ENCODE peak calls at places on chromosomes 5 and 9, in seven cellular contexts. X is HCT116, Z is HepG2, B is SK-N-SH, E is K562, V is GM12878, H is H1. J is an unnamed sample.
A peak's percentile ranks its signal among the peaks of the same experiment; 100 is the strongest.

GRCh38 chr5:145180341-145180740 is 654.8 kb downstream of the PRELID2 start:
- DNase-seq in Z (no peak), B (no peak), H (no peak), V (no peak), X (no peak), E (no peak), J (no peak)

GRCh38 chr5:54834121-54834842 is 151.1 kb downstream of the ESM1 start:
- DNase-seq in V (no peak), B (no peak), H (no peak), X (no peak), Z (no peak), E (no peak), J (no peak)

GRCh38 chr9:131854906-131855504 is 115.1 kb upstream of the RAPGEF1 start:
- DNase-seq in B (peak; percentile 59), E (no peak), V (no peak), X (no peak), Z (no peak), H (no peak), J (no peak)

GRCh38 chr9:123642291-123643278 is 286.6 kb downstream of the CRB2 start:
- DNase-seq in V (no peak), X (no peak), E (no peak), H (no peak), B (peak; percentile 59), Z (peak; percentile 72), J (peak; percentile 10)

GRCh38 chr5:31220968-31221367 is 27.5 kb downstream of the CDH6 start:
- DNase-seq in X (no peak), V (no peak), H (no peak), E (no peak), Z (peak; percentile 12), B (no peak), J (no peak)

GRCh38 chr5:178940569-178941360 is at the start of gene ZNF454:
- DNase-seq in X (no peak), H (peak; percentile 69), B (peak; percentile 97), Z (no peak), V (no peak), E (no peak), J (peak; percentile 65)

GRCh38 chr5:60223342-60223741 is 329.8 kb upstream of the PDE4D start:
- DNase-seq in X (no peak), H (no peak), E (no peak), V (no peak), B (no peak), Z (no peak), J (no peak)

GRCh38 chr5:67106626-67107342 is 89.8 kb downstream of the CD180 start:
- DNase-seq in E (no peak), V (no peak), Z (no peak), X (no peak), H (no peak), B (no peak), J (no peak)

GRCh38 chr9:5832093-5832542 is 799 bp downstream of the ERMP1 start:
- DNase-seq in H (no peak), X (no peak), V (no peak), B (no peak), Z (peak; percentile 21), E (peak; percentile 11), J (no peak)

GRCh38 chr5:95731571-95732554 is 727 bp downstream of the RHOBTB3 start:
- DNase-seq in E (no peak), Z (peak; percentile 20), X (no peak), H (no peak), V (no peak), B (peak; percentile 75), J (peak; percentile 39)

GRCh38 chr5:40453689-40454088 is 226.0 kb upstream of the PTGER4 start:
- DNase-seq in Z (no peak), E (no peak), H (no peak), V (no peak), X (no peak), B (no peak), J (no peak)

GRCh38 chr5:179618923-179619554 is 4.4 kb downstream of the HNRNPH1 start:
- DNase-seq in H (no peak), X (no peak), B (no peak), V (no peak), Z (no peak), E (no peak), J (no peak)

GRCh38 chr5:175118700-175119309 is 325.2 kb downstream of the DRD1 start:
- DNase-seq in E (no peak), H (no peak), Z (no peak), X (no peak), V (no peak), B (no peak), J (no peak)

GRCh38 chr5:104845541-104845940 is 1283.0 kb upstream of the NUDT12 start:
- DNase-seq in B (no peak), H (no peak), X (no peak), E (no peak), Z (no peak), V (no peak), J (no peak)

GRCh38 chr9:124716795-124717194 is 54.3 kb downstream of the NR6A1 start:
- DNase-seq in H (no peak), V (no peak), Z (no peak), B (no peak), X (peak; percentile 64), E (no peak), J (no peak)

GRCh38 chr5:95631991-95632675 is 12.2 kb downstream of the GPR150 start:
- DNase-seq in B (no peak), E (no peak), Z (peak; percentile 24), V (no peak), X (no peak), H (no peak), J (no peak)

GRCh38 chr5:65262094-65262493 is 219.6 kb downstream of the ADAMTS6 start:
- DNase-seq in E (no peak), B (peak; percentile 4), V (no peak), Z (no peak), X (no peak), H (no peak), J (no peak)

GRCh38 chr5:124583469-124584350 is 162.7 kb downstream of the ZNF608 start:
- DNase-seq in B (no peak), H (no peak), Z (peak; percentile 65), V (peak; percentile 89), E (peak; percentile 24), X (peak; percentile 40), J (no peak)

DNA sequence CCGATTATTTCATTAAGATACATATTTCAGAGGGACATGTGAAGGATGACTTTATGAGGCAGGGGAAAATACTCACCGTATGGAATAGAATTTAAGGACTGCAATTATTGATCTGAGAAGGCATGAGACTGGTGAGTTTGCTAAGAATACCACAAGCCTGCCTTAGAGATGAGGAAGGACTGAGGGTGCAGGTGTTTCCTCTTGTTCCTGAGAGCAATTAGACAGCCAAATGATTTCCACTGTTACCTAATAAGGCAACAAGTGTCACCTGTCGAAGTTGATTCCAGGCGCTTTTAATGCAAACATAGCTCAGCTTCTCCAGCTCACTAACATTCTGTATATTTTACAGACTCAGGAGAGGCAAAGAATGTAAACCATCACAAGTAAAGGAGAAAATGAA is 1855.7 kb downstream of the MAT2B start:
- DNase-seq in E (no peak), X (no peak), Z (no peak), V (no peak), H (no peak), B (no peak), J (no peak)
- TF ChIP-seq JUND in E (no peak), X (no peak), Z (no peak), V (no peak), H (no peak), B (no peak), J (no peak)

DNA sequence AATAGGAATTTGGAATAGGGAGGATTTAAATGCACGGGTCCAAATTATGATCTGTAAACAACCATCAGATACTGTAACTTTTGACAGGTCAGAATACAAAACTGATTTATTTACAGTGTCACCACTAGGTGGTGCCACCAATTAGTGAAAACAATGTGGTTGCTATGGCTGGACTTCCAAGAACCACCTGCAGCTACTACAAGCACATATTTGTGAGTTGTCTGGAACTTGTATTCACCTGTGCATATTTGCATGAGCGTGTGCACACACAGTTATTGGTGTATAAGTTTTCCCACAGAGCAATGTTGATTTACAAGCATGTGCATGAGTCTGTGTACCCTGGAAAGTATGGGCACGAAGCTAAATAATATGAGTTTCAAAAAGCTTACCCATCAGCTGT is 3.0 kb upstream of the HRCT1 start:
- DNase-seq in E (peak; percentile 55), X (peak; percentile 48), V (no peak), Z (peak; percentile 65), H (no peak), B (peak; percentile 72), J (peak; percentile 39)
- TF ChIP-seq JUND in E (no peak), X (no peak), V (no peak), Z (no peak), H (no peak), B (no peak), J (no peak)

DNA sequence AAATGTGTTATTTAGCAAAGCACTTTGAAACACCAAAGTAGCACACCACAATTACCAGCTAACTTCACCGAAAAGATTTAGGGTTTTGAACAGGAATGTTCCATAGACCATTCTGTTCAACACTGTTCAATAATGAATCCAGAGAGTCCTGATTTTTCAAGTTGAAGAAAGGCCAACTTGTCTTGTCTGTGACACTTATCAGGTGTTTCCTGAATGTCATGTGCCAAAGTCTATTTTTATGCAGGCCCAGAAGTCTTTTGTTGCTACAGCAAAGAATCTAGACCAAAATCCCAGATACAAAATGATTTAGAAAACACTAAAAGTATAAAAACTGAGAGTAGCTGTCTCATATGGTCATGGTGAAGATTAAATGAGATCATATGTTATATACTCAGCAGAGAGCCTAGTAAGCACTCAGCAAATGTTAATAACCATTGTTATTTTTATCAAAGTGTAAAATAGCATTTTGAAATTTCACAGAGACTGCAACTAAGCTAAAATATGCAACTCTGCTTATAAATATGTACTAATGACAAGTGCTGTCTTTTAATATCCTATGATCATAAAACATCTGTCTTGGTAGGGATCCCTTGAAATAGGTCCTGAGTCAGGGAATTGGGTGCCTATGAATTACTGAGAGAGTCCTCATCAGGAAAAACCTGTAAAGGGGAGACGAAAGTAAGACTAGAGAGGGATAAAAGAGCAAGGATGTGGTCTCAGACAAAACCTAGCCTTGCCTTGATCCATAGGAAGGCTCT is 122.4 kb upstream of the SLC12A2 start:
- DNase-seq in X (no peak), V (no peak), Z (no peak), E (no peak), B (no peak), H (no peak), J (no peak)
- TF ChIP-seq JUND in X (no peak), V (no peak), Z (no peak), E (no peak), B (no peak), H (no peak), J (no peak)

GRCh38 chr9:22068369-22068768 is 59.3 kb upstream of the CDKN2B start:
- DNase-seq in B (no peak), E (no peak), H (no peak), X (no peak), V (no peak), Z (no peak), J (no peak)

GRCh38 chr9:22065431-22065830 is 56.3 kb upstream of the CDKN2B start:
- DNase-seq in V (no peak), Z (no peak), E (no peak), B (no peak), X (no peak), H (no peak), J (no peak)

GRCh38 chr9:22064957-22065356 is 55.9 kb upstream of the CDKN2B start:
- DNase-seq in Z (no peak), E (no peak), H (no peak), X (no peak), V (no peak), B (no peak), J (no peak)

GRCh38 chr9:22067196-22067595 is 58.1 kb upstream of the CDKN2B start:
- DNase-seq in H (no peak), B (no peak), X (no peak), Z (no peak), V (no peak), E (no peak), J (no peak)
- TF ChIP-seq JUND in H (no peak), B (no peak), X (no peak), Z (no peak), V (no peak), E (no peak), J (no peak)

J was measured in T47D.